ENCODE peak calls at places on chromosomes 16 and 17, in five cellular contexts. G is GM12878, R is sigmoid colon, O is right lobe of liver, S is testis. N is an unnamed sample.

GRCh38 chr16:27625050-27625697 is 75.2 kb downstream of the KATNIP start:
- DNase-seq in S (no peak), G (no peak), R (no peak), O (no peak), N (no peak)

GRCh38 chr16:10902999-10903398 is 26.0 kb downstream of the CIITA start:
- DNase-seq in O (no peak), R (no peak), S (no peak), G (no peak), N (no peak)

GRCh38 chr16:21100447-21100846 is 50.2 kb downstream of the DNAH3 start:
- DNase-seq in G (no peak), R (no peak), O (no peak), S (no peak), N (no peak)

GRCh38 chr16:73196670-73197069 is 148.7 kb upstream of the ZFHX3 start:
- DNase-seq in O (peak; percentile 73), G (peak; percentile 24), S (peak; percentile 86), R (peak; percentile 84), N (peak; percentile 73)

GRCh38 chr17:33267279-33267790 is 25.8 kb downstream of the ASIC2 start:
- DNase-seq in S (no peak), O (no peak), G (no peak), R (no peak), N (no peak)

GRCh38 chr17:34584805-34585416 is 5.5 kb downstream of the TMEM132E start:
- DNase-seq in G (no peak), O (no peak), S (peak; percentile 51), R (no peak), N (no peak)

GRCh38 chr16:867421-868385 is 67.2 kb upstream of the GNG13 start:
- DNase-seq in O (peak; percentile 46), G (no peak), R (peak; percentile 50), S (no peak), N (no peak)

GRCh38 chr17:7254511-7254910 is 2.5 kb downstream of the ELP5 start:
- DNase-seq in R (no peak), G (no peak), O (no peak), S (no peak), N (no peak)

GRCh38 chr17:9566067-9566466 is 9.6 kb downstream of the STX8 start:
- DNase-seq in G (no peak), O (no peak), R (no peak), S (no peak), N (no peak)

GRCh38 chr16:84453061-84453752 is 51.3 kb downstream of the MEAK7 start:
- DNase-seq in G (no peak), S (no peak), R (peak; percentile 46), O (no peak), N (no peak)
- H3K27ac ChIP-seq in G (no peak overlapping the region), S (no peak overlapping the region), R (no peak overlapping the region), O (no peak overlapping the region), N (no peak overlapping the region)

GRCh38 chr16:17970366-17970765 is 366.2 kb downstream of the NPIPA8 start:
- DNase-seq in R (no peak), O (no peak), S (no peak), G (no peak), N (no peak)

GRCh38 chr16:17965131-17965530 is 371.4 kb downstream of the NPIPA8 start:
- DNase-seq in S (no peak), R (no peak), O (no peak), G (no peak), N (no peak)

GRCh38 chr16:17972460-17972943 is 364.0 kb downstream of the NPIPA8 start:
- DNase-seq in O (no peak), R (no peak), S (no peak), G (no peak), N (no peak)

GRCh38 chr16:17970816-17971291 is 365.7 kb downstream of the NPIPA8 start:
- DNase-seq in R (no peak), S (peak; percentile 16), G (no peak), O (no peak), N (no peak)
- TF ChIP-seq CTCF in R (no peak), S (no peak), G (no peak), O (peak; percentile 9), N (no peak)

DNA sequence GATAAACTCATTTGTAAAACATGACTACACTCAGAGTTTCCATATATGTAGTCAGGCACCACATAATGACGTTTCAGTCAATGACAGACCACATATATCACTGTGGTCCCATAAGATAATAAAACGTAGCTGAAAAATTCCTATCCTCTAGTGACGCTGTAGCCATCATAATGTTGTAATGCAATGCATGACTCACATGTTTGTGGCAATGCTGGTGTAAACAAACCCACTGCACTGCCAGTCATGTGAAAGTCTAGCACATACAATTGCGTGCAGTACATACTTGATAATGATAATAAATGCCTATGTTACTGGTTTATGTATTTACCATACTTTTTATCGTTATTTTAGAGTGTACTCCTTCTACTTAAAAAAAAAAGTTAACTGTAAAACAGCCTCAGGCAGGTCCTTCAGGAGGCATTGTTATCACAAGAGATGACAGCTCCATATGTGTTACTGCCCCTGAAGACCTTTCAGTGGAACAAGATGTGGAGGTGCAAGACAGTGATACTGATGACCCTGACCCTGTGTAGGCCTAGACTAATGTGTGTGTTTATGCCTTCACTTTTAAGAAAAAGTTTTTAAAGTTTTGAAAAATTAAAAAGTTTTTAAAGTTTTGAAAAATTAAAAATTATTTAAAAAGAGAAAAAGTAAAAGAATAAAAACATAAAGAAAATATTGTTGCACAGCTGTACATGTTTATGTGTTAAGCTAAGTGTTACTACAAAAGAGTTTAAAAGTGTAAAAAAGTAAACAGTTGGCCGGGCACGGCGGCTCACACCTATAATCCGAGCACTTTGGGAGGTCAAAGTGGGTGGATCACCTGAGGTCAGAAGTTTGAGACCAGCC is 9.0 kb downstream of the STAT5B start:
- DNase-seq in S (no peak), G (no peak), O (no peak), R (peak; percentile 52), N (no peak)
- TF ChIP-seq POLR2A in S (no peak), G (no peak), O (no peak), R (no peak), N (no peak)

GRCh38 chr17:45313927-45314760 is 2.7 kb downstream of the MAP3K14 start:
- DNase-seq in G (no peak), O (no peak), R (no peak), S (no peak), N (no peak)
- H3K27ac ChIP-seq in G (peak overlapping the region; percentile 91), O (peak overlapping the region; percentile 30), R (peak overlapping the region; percentile 98), S (peak overlapping the region; percentile 27), N (no peak overlapping the region)

GRCh38 chr16:9409753-9410493 is 318.5 kb downstream of the HAPSTR1 start:
- DNase-seq in G (no peak), O (no peak), S (no peak), R (no peak), N (no peak)

GRCh38 chr16:9412362-9413311 is 321.2 kb downstream of the HAPSTR1 start:
- DNase-seq in R (no peak), G (no peak), O (no peak), S (no peak), N (no peak)

GRCh38 chr16:9417898-9418297 is 326.5 kb downstream of the HAPSTR1 start:
- DNase-seq in S (no peak), O (no peak), G (no peak), R (no peak), N (no peak)

GRCh38 chr16:9419161-9419560 is 327.7 kb downstream of the HAPSTR1 start:
- DNase-seq in G (no peak), O (no peak), S (no peak), R (no peak), N (no peak)

GRCh38 chr16:9415588-9415987 is 324.1 kb downstream of the HAPSTR1 start:
- DNase-seq in G (no peak), S (no peak), O (no peak), R (no peak), N (no peak)
- TF ChIP-seq CTCF in G (no peak), S (no peak), O (peak; percentile 13), R (no peak), N (no peak)

GRCh38 chr16:85391175-85391707 is 221.9 kb upstream of the GSE1 start:
- DNase-seq in S (peak; percentile 9), R (peak; percentile 60), G (no peak), O (peak; percentile 41), N (no peak)

GRCh38 chr16:85391769-85392583 is 221.1 kb upstream of the GSE1 start:
- DNase-seq in G (no peak), O (peak; percentile 31), S (peak; percentile 15), R (peak; percentile 62), N (peak; percentile 22)

GRCh38 chr16:85392756-85393673 is 220.1 kb upstream of the GSE1 start:
- DNase-seq in S (peak; percentile 12), G (no peak), R (peak; percentile 63), O (no peak), N (peak; percentile 34)

GRCh38 chr16:85389679-85390470 is 223.2 kb upstream of the GSE1 start:
- DNase-seq in O (peak; percentile 50), G (no peak), S (peak; percentile 14), R (peak; percentile 67), N (peak; percentile 22)

GRCh38 chr16:85390511-85391174 is 222.5 kb upstream of the GSE1 start:
- DNase-seq in S (peak; percentile 91), R (peak; percentile 96), G (no peak), O (peak; percentile 88), N (peak; percentile 59)
- TF ChIP-seq POLR2A in S (no peak), R (no peak), G (no peak), O (no peak), N (no peak)

DNA sequence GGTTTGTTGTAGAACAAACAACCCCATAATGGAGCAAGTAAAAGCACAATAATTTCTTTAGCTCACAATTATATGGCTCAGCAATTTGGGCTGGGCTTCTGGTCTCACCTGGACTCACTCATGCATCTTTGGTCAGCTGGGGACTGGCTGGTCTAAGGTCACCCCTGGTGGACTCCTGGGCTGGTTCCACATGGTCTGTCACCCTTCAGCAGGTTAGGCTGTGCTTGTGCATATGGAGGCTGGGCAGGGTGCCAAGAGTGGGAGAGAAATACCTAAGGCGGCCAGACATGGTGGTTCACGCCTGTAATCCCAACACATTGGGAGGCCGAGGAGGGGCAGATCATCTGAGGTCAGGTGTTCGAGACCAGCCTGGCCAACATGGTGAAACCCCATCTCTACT is 27.0 kb upstream of the SMURF2 start:
- DNase-seq in S (no peak), G (no peak), O (no peak), R (no peak), N (no peak)
- H3K27ac ChIP-seq in S (no peak overlapping the region), G (no peak overlapping the region), O (no peak overlapping the region), R (no peak overlapping the region), N (no peak overlapping the region)